ENCODE peak calls at places on chromosomes 1 and 21, in six cellular contexts. E, F, O, I, K and G are unnamed samples.
A peak's percentile ranks its signal among the peaks of the same experiment; 100 is the strongest.

GRCh38 chr1:156465747-156466365 is 34.7 kb downstream of the MEF2D start:
- DNase-seq in I (no peak), K (no peak), E (no peak), O (no peak), F (no peak), G (no peak)

GRCh38 chr1:10824821-10825540 is 28.5 kb upstream of the CASZ1 start:
- DNase-seq in K (no peak), I (no peak), O (peak; percentile 34), F (peak; percentile 94), E (no peak), G (no peak)

GRCh38 chr1:185435696-185436379 is 118.8 kb upstream of the IVNS1ABP start:
- DNase-seq in E (no peak), I (no peak), O (no peak), F (no peak), K (no peak), G (no peak)

GRCh38 chr1:74266001-74266400 is 30.8 kb downstream of the TNNI3K start:
- DNase-seq in K (no peak), O (no peak), E (no peak), I (no peak), F (no peak), G (no peak)

GRCh38 chr1:52365091-52365745 is 787 bp downstream of the CC2D1B start:
- DNase-seq in F (peak; percentile 67), K (no peak), E (peak; percentile 50), I (no peak), O (no peak), G (peak; percentile 39)

GRCh38 chr1:17561252-17561558 is 21.7 kb downstream of the ARHGEF10L start:
- DNase-seq in O (no peak), F (no peak), E (no peak), K (no peak), I (no peak), G (no peak)

GRCh38 chr1:1631793-1632420 is at the start of gene MMP23B:
- DNase-seq in O (no peak), I (no peak), E (no peak), K (peak; percentile 37), F (no peak), G (no peak)

GRCh38 chr21:45295576-45296365 is 8.1 kb upstream of the POFUT2 start:
- DNase-seq in O (no peak), E (peak; percentile 33), K (no peak), I (no peak), F (no peak), G (no peak)

GRCh38 chr1:163664706-163665321 is 343.1 kb downstream of the NUF2 start:
- DNase-seq in E (no peak), F (no peak), I (no peak), O (no peak), K (no peak), G (no peak)

GRCh38 chr1:37485902-37486679 is 11.7 kb downstream of the ZC3H12A start:
- DNase-seq in I (no peak), F (no peak), K (no peak), O (no peak), E (no peak), G (no peak)